ENCODE peak calls at places on chromosomes 7 and 10, in ten cellular contexts. C, D, H, F, I, T, G, Y, U and Q are unnamed samples.
A peak's percentile ranks its signal among the peaks of the same experiment; 100 is the strongest.

GRCh38 chr10:31768467-31768866 is 160.2 kb downstream of the ARHGAP12 start:
- DNase-seq in C (no peak), D (no peak), H (no peak), F (no peak), I (no peak), T (no peak), G (no peak), Y (no peak), U (no peak), Q (no peak)

GRCh38 chr7:31020652-31021051 is 31.5 kb upstream of the ADCYAP1R1 start:
- DNase-seq in C (no peak), D (no peak), H (no peak), F (no peak), I (no peak), T (no peak), G (no peak), Y (no peak), U (no peak), Q (no peak)

GRCh38 chr10:23530079-23530478 is 91.2 kb downstream of the OTUD1 start:
- DNase-seq in C (no peak), D (no peak), H (no peak), F (no peak), I (no peak), T (no peak), G (no peak), Y (no peak), U (no peak), Q (no peak)

GRCh38 chr7:50268223-50268622 is 36.3 kb upstream of the IKZF1 start:
- DNase-seq in C (no peak), D (no peak), H (no peak), F (no peak), I (no peak), T (no peak), G (no peak), Y (no peak), U (no peak), Q (no peak)

GRCh38 chr7:99173787-99174186 is 29.9 kb upstream of the SMURF1 start:
- DNase-seq in C (no peak), D (no peak), H (no peak), F (no peak), I (no peak), T (no peak), G (no peak), Y (no peak), U (no peak), Q (no peak)

GRCh38 chr7:25454562-25455031 is 226.3 kb upstream of the NPVF start:
- DNase-seq in C (no peak), D (no peak), H (no peak), F (no peak), I (no peak), T (no peak), G (no peak), Y (peak; percentile 3), U (no peak), Q (no peak)

GRCh38 chr10:28686835-28687682 is 9.7 kb downstream of the BAMBI start:
- DNase-seq in C (no peak), D (no peak), H (no peak), F (no peak), I (no peak), T (no peak), G (peak; percentile 16), Y (no peak), U (no peak), Q (no peak)

GRCh38 chr10:32244421-32245207 is 102.3 kb downstream of the EPC1 start:
- DNase-seq in C (no peak), D (no peak), H (no peak), F (no peak), I (no peak), T (no peak), G (no peak), Y (no peak), U (no peak), Q (no peak)

GRCh38 chr10:35690534-35690933 is 48.4 kb upstream of the FZD8 start:
- DNase-seq in C (no peak), D (no peak), H (no peak), F (peak; percentile 10), I (no peak), T (no peak), G (no peak), Y (no peak), U (no peak), Q (no peak)

GRCh38 chr7:154503962-154504550 is 451.9 kb downstream of the DPP6 start:
- DNase-seq in C (no peak), D (no peak), H (no peak), F (peak; percentile 55), I (no peak), T (no peak), G (no peak), Y (no peak), U (no peak), Q (no peak)

GRCh38 chr10:113540845-113541553 is 11.9 kb upstream of the HABP2 start:
- DNase-seq in C (no peak), D (no peak), H (no peak), F (no peak), I (no peak), T (no peak), G (no peak), Y (no peak), U (peak; percentile 60), Q (no peak)

GRCh38 chr10:62861507-62861906 is 45.3 kb upstream of the EGR2 start:
- DNase-seq in C (no peak), D (no peak), H (no peak), F (no peak), I (no peak), T (no peak), G (no peak), Y (no peak), U (no peak), Q (no peak)

GRCh38 chr7:43577485-43577951 is 5.4 kb upstream of the STK17A start:
- DNase-seq in C (no peak), D (no peak), H (no peak), F (no peak), I (no peak), T (no peak), G (no peak), Y (no peak), U (no peak), Q (no peak)

GRCh38 chr7:27130540-27131389 is at the start of gene HOXA4:
- DNase-seq in C (peak; percentile 91), D (no peak), H (peak; percentile 86), F (peak; percentile 58), I (peak; percentile 83), T (peak; percentile 66), G (no peak), Y (peak; percentile 60), U (peak; percentile 73), Q (no peak)

GRCh38 chr10:127145173-127145572 is 51.2 kb downstream of the INSYN2A start:
- DNase-seq in C (no peak), D (peak; percentile 47), H (peak; percentile 90), F (peak; percentile 37), I (no peak), T (no peak), G (no peak), Y (no peak), U (no peak), Q (no peak)

GRCh38 chr10:44205072-44205471 is 179.8 kb downstream of the CXCL12 start:
- DNase-seq in C (no peak), D (no peak), H (no peak), F (no peak), I (no peak), T (no peak), G (no peak), Y (no peak), U (no peak), Q (no peak)
- TF ChIP-seq CTCF in C (no peak), D (no peak), H (no peak), F (no peak), I (no peak), T (no peak), G (no peak), Y (no peak), U (no peak), Q (no peak)

GRCh38 chr7:28908775-28909174 is 49.4 kb downstream of the TRIL start:
- DNase-seq in C (no peak), D (no peak), H (no peak), F (no peak), I (no peak), T (no peak), G (no peak), Y (no peak), U (no peak), Q (no peak)

GRCh38 chr7:28904539-28905143 is 53.5 kb downstream of the TRIL start:
- DNase-seq in C (no peak), D (no peak), H (peak; percentile 18), F (no peak), I (no peak), T (no peak), G (no peak), Y (no peak), U (no peak), Q (no peak)

GRCh38 chr7:28900311-28900710 is 57.8 kb downstream of the TRIL start:
- DNase-seq in C (no peak), D (no peak), H (no peak), F (peak; percentile 5), I (no peak), T (no peak), G (no peak), Y (no peak), U (no peak), Q (no peak)

DNA sequence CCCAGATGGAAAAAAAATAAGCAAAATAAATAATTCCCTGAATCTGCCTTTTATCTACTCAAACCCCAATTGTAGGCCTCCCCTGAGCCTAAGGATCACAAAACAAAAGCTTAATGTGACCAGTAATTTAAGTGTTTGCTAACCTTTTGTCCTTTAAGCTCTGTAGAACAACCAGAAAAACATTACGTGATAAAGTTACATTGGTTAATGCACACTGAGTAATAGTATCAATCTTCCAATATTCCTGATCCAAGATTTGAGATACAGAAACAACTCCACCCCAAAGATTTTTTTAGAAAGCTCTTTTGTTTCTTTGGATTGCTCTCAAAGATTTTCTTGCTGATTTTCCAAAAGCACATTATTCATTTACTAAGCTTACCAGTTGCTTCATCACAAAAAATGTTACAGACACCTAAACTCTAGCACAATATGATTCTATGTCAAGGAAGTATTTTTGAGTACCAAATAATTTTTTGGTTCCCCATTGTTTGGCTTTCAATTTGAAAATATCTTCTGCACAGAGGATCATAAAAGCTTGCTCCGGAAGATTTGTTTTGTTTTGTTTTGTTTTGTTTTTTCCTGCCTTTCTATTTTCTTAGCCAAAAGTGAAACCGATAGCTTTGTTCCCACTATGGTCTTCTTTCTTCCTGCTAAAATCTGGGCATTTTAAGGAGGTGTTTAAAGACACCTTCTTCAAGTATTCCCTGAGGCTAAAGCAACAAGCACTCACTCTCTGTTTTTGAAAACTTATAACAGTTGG is 54.2 kb downstream of the TRIL start:
- DNase-seq in C (no peak), D (no peak), H (no peak), F (no peak), I (no peak), T (no peak), G (no peak), Y (no peak), U (no peak), Q (no peak)
- H3K4me3 ChIP-seq in C (peak overlapping the region; percentile 18), D (peak overlapping the region; percentile 35), H (peak overlapping the region; percentile 40), F (no peak overlapping the region), I (peak overlapping the region; percentile 5), T (peak overlapping the region; percentile 49), G (no peak overlapping the region), Y (no peak overlapping the region), U (peak overlapping the region; percentile 13), Q (no peak overlapping the region)

GRCh38 chr10:102347236-102347828 is 48.2 kb upstream of the NFKB2 start:
- DNase-seq in C (no peak), D (no peak), H (peak; percentile 40), F (peak; percentile 36), I (no peak), T (no peak), G (no peak), Y (peak; percentile 65), U (peak; percentile 27), Q (no peak)
- TF ChIP-seq CTCF in C (no peak), D (peak; percentile 63), H (peak; percentile 55), F (peak; percentile 54), I (no peak), T (no peak), G (peak; percentile 50), Y (peak; percentile 80), U (no peak), Q (peak; percentile 57)

GRCh38 chr10:44981172-44982113 is 2.8 kb upstream of the DEPP1 start:
- DNase-seq in C (peak; percentile 36), D (peak; percentile 58), H (peak; percentile 84), F (no peak), I (no peak), T (no peak), G (no peak), Y (no peak), U (peak; percentile 63), Q (peak; percentile 66)
- H3K4me3 ChIP-seq in C (no peak overlapping the region), D (no peak overlapping the region), H (no peak overlapping the region), F (no peak overlapping the region), I (no peak overlapping the region), T (peak overlapping the region; percentile 15), G (no peak overlapping the region), Y (no peak overlapping the region), U (no peak overlapping the region), Q (no peak overlapping the region)